ENCODE peak calls at places on chromosomes 7 and 10, in four cellular contexts. B is tibial artery, X is A549, M is PC-3. L is an unnamed sample.

GRCh38 chr7:104976966-104977636 is 36.9 kb upstream of the KMT2E start:
- DNase-seq in M (no peak), X (no peak), B (no peak), L (no peak)

GRCh38 chr7:25633420-25633819 is 405.1 kb upstream of the NPVF start:
- DNase-seq in B (no peak), M (no peak), X (no peak), L (no peak)

GRCh38 chr7:125563964-125564529 is 634.4 kb upstream of the POT1 start:
- DNase-seq in X (no peak), B (no peak), M (peak), L (no peak)

GRCh38 chr7:95776561-95777185 is 4.3 kb downstream of the DYNC1I1 start:
- DNase-seq in X (no peak), B (no peak), M (peak), L (no peak)

GRCh38 chr7:116341222-116341907 is 131.0 kb downstream of the TES start:
- DNase-seq in M (peak), B (no peak), X (peak), L (no peak)

GRCh38 chr10:17547026-17547425 is 70.1 kb downstream of the HACD1 start:
- DNase-seq in X (no peak), M (no peak), B (no peak), L (no peak)

GRCh38 chr7:137682596-137682995 is 164.2 kb downstream of the DGKI start:
- DNase-seq in B (no peak), M (peak), X (no peak), L (no peak)

GRCh38 chr10:29254123-29255046 is 34.5 kb upstream of the LYZL1 start:
- DNase-seq in M (no peak), X (peak), B (no peak), L (no peak)

GRCh38 chr7:103317009-103317408 is 19.8 kb downstream of the PMPCB start:
- DNase-seq in B (no peak), X (no peak), M (no peak), L (no peak)

GRCh38 chr7:155568335-155568660 is 21.9 kb upstream of the CNPY1 start:
- DNase-seq in X (no peak), B (no peak), M (no peak), L (no peak)

GRCh38 chr7:1531263-1531978 is 919 bp downstream of the MAFK start:
- DNase-seq in X (peak), M (peak), B (peak), L (no peak)

GRCh38 chr10:72248477-72249151 is 25.1 kb upstream of the DDIT4 start:
- DNase-seq in X (peak), M (no peak), B (peak), L (no peak)

GRCh38 chr10:111972109-111972508 is 211.5 kb downstream of the GPAM start:
- DNase-seq in B (no peak), X (peak), M (peak), L (no peak)

GRCh38 chr7:76182225-76182965 is 19.3 kb upstream of the SRRM3 start:
- DNase-seq in B (no peak), M (no peak), X (no peak), L (no peak)

GRCh38 chr7:148540041-148540738 is 50.4 kb upstream of the C7orf33 start:
- DNase-seq in M (peak), X (peak), B (peak), L (no peak)

GRCh38 chr7:44388089-44388970 is 62.9 kb upstream of the CAMK2B start:
- DNase-seq in X (no peak), B (peak), M (no peak), L (no peak)

GRCh38 chr7:82185443-82185842 is 258.1 kb downstream of the CACNA2D1 start:
- DNase-seq in B (no peak), X (no peak), M (no peak), L (no peak)

GRCh38 chr7:95906871-95907270 is 134.5 kb downstream of the DYNC1I1 start:
- DNase-seq in X (no peak), M (no peak), B (no peak), L (no peak)

GRCh38 chr10:122462533-122463465 is 1.4 kb downstream of the HTRA1 start:
- DNase-seq in M (peak), X (no peak), B (peak), L (no peak)

GRCh38 chr7:138004046-138004445 is 2.2 kb upstream of the CREB3L2 start:
- DNase-seq in M (no peak), B (no peak), X (no peak), L (no peak)

GRCh38 chr7:137657476-137658193 is 189.1 kb downstream of the DGKI start:
- DNase-seq in B (no peak), X (no peak), M (no peak), L (no peak)

GRCh38 chr7:38276096-38276857 is 2.8 kb upstream of the TARP start:
- DNase-seq in B (no peak), X (no peak), M (no peak), L (no peak)

GRCh38 chr10:95363303-95363912 is 72.6 kb upstream of the PDLIM1 start:
- DNase-seq in M (peak), X (peak), B (no peak), L (peak)

GRCh38 chr7:130430841-130431713 is 9.7 kb downstream of the CEP41 start:
- DNase-seq in X (no peak), M (no peak), B (no peak), L (peak)

GRCh38 chr10:79084972-79085597 is 16.3 kb downstream of the ZMIZ1 start:
- DNase-seq in B (no peak), X (no peak), M (no peak), L (no peak)
- H3K4me3 ChIP-seq in B (no peak), X (no peak), M (no peak), L (no peak)

DNA sequence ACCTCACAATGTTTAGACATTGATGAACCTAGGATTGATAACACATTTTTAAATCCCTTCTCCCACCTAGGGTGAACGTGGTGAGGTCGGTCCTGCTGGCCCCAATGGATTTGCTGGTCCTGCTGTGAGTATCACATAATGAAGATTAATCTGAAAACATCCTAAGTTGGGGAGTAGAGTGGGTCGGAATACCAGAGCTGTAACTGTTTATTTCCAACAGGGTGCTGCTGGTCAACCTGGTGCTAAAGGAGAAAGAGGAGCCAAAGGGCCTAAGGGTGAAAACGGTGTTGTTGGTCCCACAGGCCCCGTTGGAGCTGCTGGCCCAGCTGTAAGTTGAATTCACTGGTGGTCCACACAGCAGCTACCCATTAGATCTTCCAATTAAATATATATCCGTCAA is 25.6 kb downstream of the COL1A2 start:
- DNase-seq in X (no peak), B (no peak), M (no peak), L (no peak)
- TF ChIP-seq CTCF in X (no peak), B (no peak), M (no peak), L (no peak)

DNA sequence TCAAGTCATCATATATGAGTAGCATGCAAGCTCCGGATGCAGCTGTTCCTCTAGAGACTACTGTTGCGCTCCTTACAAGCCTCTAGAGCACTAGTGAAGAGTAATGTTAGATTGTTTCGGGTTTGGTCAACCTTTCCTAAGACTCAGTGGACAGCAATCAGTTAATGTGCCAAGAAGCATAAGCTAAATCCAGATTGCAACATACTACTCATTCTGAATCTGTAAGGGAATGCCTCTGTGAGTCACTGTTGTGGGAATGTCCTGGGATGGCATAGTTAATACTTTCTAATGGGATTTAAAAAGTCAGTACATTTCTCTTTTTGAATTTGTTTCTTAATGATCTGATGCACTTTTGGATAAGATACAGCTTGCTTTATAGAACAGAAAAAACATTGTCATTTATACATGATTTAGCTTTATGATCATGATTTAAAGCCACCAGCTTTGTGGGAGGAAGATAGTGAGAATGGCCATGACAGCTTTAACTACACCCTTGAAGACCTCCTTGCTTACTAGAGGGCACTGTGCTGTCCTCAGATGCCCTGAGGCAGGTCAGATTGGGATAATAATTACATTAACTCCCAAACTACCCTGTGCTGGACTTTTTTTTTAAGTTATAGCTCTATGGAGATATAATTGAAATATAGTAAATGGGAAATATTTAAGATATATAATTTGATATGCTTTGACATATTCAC is 138.4 kb downstream of the SDK1 start:
- DNase-seq in X (peak), B (no peak), M (peak), L (peak)
- H3K4me3 ChIP-seq in X (no peak), B (no peak), M (peak), L (no peak)

GRCh38 chr7:78587443-78588044 is 789.0 kb downstream of the PHTF2 start:
- DNase-seq in X (peak), B (no peak), M (peak), L (no peak)
- TF ChIP-seq CTCF in X (peak), B (peak), M (peak), L (peak)

GRCh38 chr10:92729886-92730285 is 40.1 kb downstream of the HHEX start:
- DNase-seq in M (no peak), B (no peak), X (no peak), L (no peak)
- H3K4me3 ChIP-seq in M (no peak), B (no peak), X (no peak), L (no peak)

L was measured in HFF-Myc.